ENCODE peak calls at places on chromosomes 1 and 21, in six cellular contexts. W, I, F, T, J and U are unnamed samples.
A peak's percentile ranks its signal among the peaks of the same experiment; 100 is the strongest.

GRCh38 chr1:3014041-3014440 is 7.2 kb upstream of the ACTRT2 start:
- DNase-seq in W (no peak), I (no peak), F (no peak), T (no peak), J (no peak), U (no peak)

GRCh38 chr1:176796583-176796982 is 333.6 kb downstream of the PAPPA2 start:
- DNase-seq in W (no peak), I (no peak), F (no peak), T (no peak), J (no peak), U (no peak)

GRCh38 chr1:84192681-84193080 is 48.6 kb downstream of the PRKACB start:
- DNase-seq in W (no peak), I (no peak), F (no peak), T (no peak), J (no peak), U (no peak)

GRCh38 chr1:246117066-246117791 is 389.9 kb downstream of the SMYD3 start:
- DNase-seq in W (peak; percentile 20), I (no peak), F (peak; percentile 85), T (peak; percentile 8), J (peak; percentile 16), U (peak; percentile 8)

GRCh38 chr1:206441336-206441967 is 28.8 kb upstream of the IKBKE start:
- DNase-seq in W (no peak), I (no peak), F (no peak), T (no peak), J (no peak), U (no peak)

GRCh38 chr21:43643193-43643592 is 16.1 kb downstream of the HSF2BP start:
- DNase-seq in W (no peak), I (no peak), F (no peak), T (no peak), J (no peak), U (no peak)

GRCh38 chr1:17887646-17888395 is 132.7 kb downstream of the ACTL8 start:
- DNase-seq in W (no peak), I (no peak), F (no peak), T (no peak), J (no peak), U (no peak)

GRCh38 chr1:152049291-152050073 is 12.7 kb upstream of the S100A11 start:
- DNase-seq in W (no peak), I (no peak), F (no peak), T (no peak), J (no peak), U (no peak)

GRCh38 chr1:221335161-221336101 is 406.5 kb downstream of the DUSP10 start:
- DNase-seq in W (no peak), I (no peak), F (no peak), T (peak; percentile 91), J (no peak), U (no peak)

GRCh38 chr1:84997667-84998600 is 1.0 kb upstream of the MCOLN2 start:
- DNase-seq in W (no peak), I (no peak), F (no peak), T (no peak), J (no peak), U (peak; percentile 18)

GRCh38 chr1:192724670-192725069 is 84.2 kb upstream of the RGS2 start:
- DNase-seq in W (no peak), I (no peak), F (no peak), T (no peak), J (no peak), U (no peak)

GRCh38 chr1:4425892-4426291 is 228.5 kb upstream of the AJAP1 start:
- DNase-seq in W (no peak), I (no peak), F (peak; percentile 65), T (no peak), J (no peak), U (no peak)

GRCh38 chr1:24600551-24600950 is 42.6 kb upstream of the SRRM1 start:
- DNase-seq in W (no peak), I (no peak), F (no peak), T (no peak), J (no peak), U (no peak)

GRCh38 chr1:147246044-147246690 is 3.7 kb downstream of the CHD1L start:
- DNase-seq in W (no peak), I (no peak), F (no peak), T (no peak), J (no peak), U (no peak)

GRCh38 chr21:38916214-38916964 is 110.7 kb downstream of the ETS2 start:
- DNase-seq in W (no peak), I (no peak), F (no peak), T (peak; percentile 54), J (no peak), U (no peak)

GRCh38 chr1:160097911-160098851 is at the start of gene IGSF8:
- DNase-seq in W (peak; percentile 90), I (no peak), F (peak; percentile 88), T (peak; percentile 68), J (peak; percentile 44), U (peak; percentile 90)

GRCh38 chr1:91884459-91885290 is 1.3 kb downstream of the TGFBR3 start:
- DNase-seq in W (no peak), I (no peak), F (peak; percentile 22), T (peak; percentile 43), J (no peak), U (no peak)

GRCh38 chr1:14803002-14803789 is 204.7 kb downstream of the KAZN start:
- DNase-seq in W (no peak), I (no peak), F (no peak), T (no peak), J (no peak), U (no peak)

GRCh38 chr1:107286125-107286524 is 145.3 kb downstream of the NTNG1 start:
- DNase-seq in W (no peak), I (no peak), F (no peak), T (no peak), J (no peak), U (no peak)

GRCh38 chr1:31712625-31713024 is 8.8 kb upstream of the COL16A1 start:
- DNase-seq in W (no peak), I (no peak), F (no peak), T (no peak), J (no peak), U (no peak)

GRCh38 chr1:31715873-31716220 is 12.0 kb upstream of the COL16A1 start:
- DNase-seq in W (no peak), I (no peak), F (no peak), T (no peak), J (no peak), U (no peak)

GRCh38 chr1:31717341-31717740 is 13.5 kb upstream of the COL16A1 start:
- DNase-seq in W (no peak), I (no peak), F (peak; percentile 39), T (no peak), J (no peak), U (no peak)

GRCh38 chr1:31714442-31715096 is 10.8 kb upstream of the COL16A1 start:
- DNase-seq in W (no peak), I (no peak), F (peak; percentile 58), T (peak; percentile 39), J (no peak), U (no peak)

GRCh38 chr1:31715097-31715872 is 11.5 kb upstream of the COL16A1 start:
- DNase-seq in W (no peak), I (peak; percentile 94), F (peak; percentile 82), T (peak; percentile 86), J (no peak), U (peak; percentile 63)
- TF ChIP-seq POLR2A in W (no peak), I (no peak), F (no peak), T (peak; percentile 85), J (no peak), U (no peak)

GRCh38 chr21:35988396-35989140 is 71.8 kb downstream of the SETD4 start:
- DNase-seq in W (no peak), I (no peak), F (no peak), T (no peak), J (no peak), U (no peak)

GRCh38 chr21:35984654-35985366 is 75.5 kb downstream of the SETD4 start:
- DNase-seq in W (no peak), I (no peak), F (no peak), T (peak; percentile 58), J (no peak), U (no peak)

GRCh38 chr21:35989185-35989735 is 71.1 kb downstream of the SETD4 start:
- DNase-seq in W (no peak), I (no peak), F (no peak), T (no peak), J (no peak), U (no peak)

GRCh38 chr21:35990609-35991008 is 69.7 kb downstream of the SETD4 start:
- DNase-seq in W (no peak), I (no peak), F (no peak), T (no peak), J (no peak), U (no peak)

GRCh38 chr21:35987475-35987874 is 72.9 kb downstream of the SETD4 start:
- DNase-seq in W (no peak), I (no peak), F (no peak), T (no peak), J (no peak), U (no peak)
- TF ChIP-seq POLR2AphosphoS5 in W (no peak), I (no peak), F (no peak), T (no peak), J (no peak), U (no peak)

GRCh38 chr1:9294910-9295636 is 2.4 kb downstream of the SPSB1 start:
- DNase-seq in W (no peak), I (no peak), F (no peak), T (no peak), J (no peak), U (no peak)
- TF ChIP-seq TAF1 in W (no peak), I (no peak), F (no peak), T (no peak), J (no peak), U (no peak)

DNA sequence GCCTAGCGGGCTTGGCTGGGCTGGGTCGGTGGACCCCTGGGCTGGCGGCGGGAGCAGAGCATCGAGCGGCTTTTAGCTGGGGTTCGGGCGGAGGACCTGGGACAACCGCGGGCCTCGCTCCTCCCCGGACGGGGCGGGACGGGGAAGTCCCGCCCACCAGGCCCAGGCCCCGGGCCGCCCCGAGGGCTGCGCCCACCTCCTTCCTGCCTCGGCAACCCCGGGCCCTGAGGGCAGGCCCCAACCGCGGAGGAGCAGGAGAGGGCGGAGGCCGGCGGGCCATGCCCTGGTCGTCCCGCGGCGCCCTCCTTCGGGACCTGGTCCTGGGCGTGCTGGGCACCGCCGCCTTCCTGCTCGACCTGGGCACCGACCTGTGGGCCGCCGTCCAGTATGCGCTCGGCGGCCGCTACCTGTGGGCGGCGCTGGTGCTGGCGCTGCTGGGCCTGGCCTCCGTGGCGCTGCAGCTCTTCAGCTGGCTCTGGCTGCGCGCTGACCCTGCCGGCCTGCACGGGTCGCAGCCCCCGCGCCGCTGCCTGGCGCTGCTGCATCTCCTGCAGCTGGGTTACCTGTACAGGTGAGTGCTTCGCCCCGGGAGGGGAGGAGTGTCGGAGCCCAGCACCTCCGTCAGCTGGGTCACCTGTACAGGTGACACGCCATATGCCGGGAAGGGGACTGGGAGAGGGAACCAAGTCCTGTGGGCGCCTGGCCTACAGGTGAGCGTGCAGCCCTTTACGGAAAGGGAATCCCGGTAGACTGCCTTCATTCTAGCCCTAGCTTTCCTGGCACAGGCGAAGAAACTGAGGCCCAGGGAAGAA is at the start of gene XKR8:
- DNase-seq in W (peak; percentile 99), I (peak; percentile 70), F (peak; percentile 64), T (peak; percentile 23), J (peak; percentile 31), U (peak; percentile 99)
- TF ChIP-seq POLR2A in W (no peak), I (peak; percentile 37), F (no peak), T (no peak), J (peak; percentile 82), U (peak; percentile 63)

GRCh38 chr1:41361028-41361494 is at the start of gene FOXO6:
- DNase-seq in W (peak; percentile 96), I (peak; percentile 95), F (peak; percentile 98), T (peak; percentile 92), J (peak; percentile 49), U (peak; percentile 98)
- TF ChIP-seq POLR2AphosphoS5 in W (no peak), I (no peak), F (no peak), T (no peak), J (no peak), U (no peak)